ENCODE peak calls at places on chromosomes 11 and 22, in nine cellular contexts. M, N, Y, V, J, F, W, X and R are unnamed samples.
A peak's percentile ranks its signal among the peaks of the same experiment; 100 is the strongest.

GRCh38 chr11:12906501-12906900 is 102.6 kb upstream of the RASSF10 start:
- DNase-seq in W (no peak), F (no peak), N (no peak), V (no peak), Y (no peak), X (no peak), M (no peak), J (no peak), R (no peak)

GRCh38 chr22:44628273-44628672 is 73.7 kb upstream of the PRR5 start:
- DNase-seq in J (no peak), V (no peak), W (no peak), N (no peak), X (no peak), F (no peak), M (no peak), Y (no peak), R (no peak)

GRCh38 chr11:121961228-121961860 is 154.7 kb downstream of the BLID start:
- DNase-seq in Y (no peak), V (no peak), F (no peak), M (no peak), X (no peak), N (no peak), J (peak; percentile 53), W (no peak), R (no peak)

GRCh38 chr11:134372536-134372935 is 39.5 kb downstream of the B3GAT1 start:
- DNase-seq in N (no peak), M (no peak), W (no peak), X (no peak), V (no peak), Y (no peak), J (no peak), F (no peak), R (no peak)

GRCh38 chr11:118152552-118153471 is at the start of gene SCN4B:
- DNase-seq in J (peak; percentile 71), X (peak; percentile 48), N (peak; percentile 62), Y (no peak), W (peak; percentile 30), V (peak; percentile 63), M (peak; percentile 76), F (peak; percentile 74), R (no peak)

GRCh38 chr11:127925430-127925829 is 661.9 kb downstream of the ETS1 start:
- DNase-seq in M (no peak), Y (no peak), N (no peak), W (no peak), J (peak; percentile 78), X (peak; percentile 10), V (no peak), F (no peak), R (no peak)

GRCh38 chr11:121596195-121597145 is 143.7 kb upstream of the SORL1-AS1 start:
- DNase-seq in V (no peak), N (no peak), W (no peak), M (no peak), Y (no peak), X (no peak), J (peak; percentile 71), F (no peak), R (peak; percentile 65)

GRCh38 chr22:50516068-50516467 is 8.0 kb downstream of the NCAPH2 start:
- DNase-seq in Y (no peak), M (no peak), F (no peak), W (no peak), J (no peak), N (no peak), V (no peak), X (no peak), R (no peak)

GRCh38 chr22:40040927-40041326 is 46.2 kb downstream of the FAM83F start:
- DNase-seq in Y (no peak), M (peak; percentile 33), F (peak; percentile 45), N (no peak), W (peak; percentile 71), V (peak; percentile 33), J (peak; percentile 35), X (peak; percentile 80), R (no peak)

GRCh38 chr11:69818243-69819108 is 740 bp downstream of the FGF3 start:
- DNase-seq in Y (no peak), X (no peak), F (no peak), J (no peak), M (no peak), N (no peak), V (no peak), W (no peak), R (no peak)

GRCh38 chr11:67032830-67033555 is 10.1 kb downstream of the SYT12 start:
- DNase-seq in W (no peak), J (peak; percentile 92), M (no peak), X (peak; percentile 89), V (peak; percentile 57), N (no peak), Y (no peak), F (no peak), R (no peak)

GRCh38 chr11:17846852-17847453 is 112.4 kb downstream of the KCNC1 start:
- DNase-seq in V (peak; percentile 29), F (peak; percentile 10), W (no peak), M (no peak), X (peak; percentile 26), J (peak; percentile 56), N (peak; percentile 5), Y (no peak), R (no peak)

GRCh38 chr22:40203568-40203967 is 25.8 kb downstream of the TNRC6B start:
- DNase-seq in Y (no peak), M (no peak), V (no peak), F (no peak), W (no peak), J (no peak), X (no peak), N (no peak), R (no peak)

GRCh38 chr11:76629853-76630599 is 40.5 kb downstream of the LRRC32 start:
- DNase-seq in M (peak; percentile 74), J (peak; percentile 62), V (peak; percentile 63), N (no peak), W (peak; percentile 76), Y (no peak), F (peak; percentile 83), X (peak; percentile 74), R (peak; percentile 31)

GRCh38 chr11:75264356-75264755 is 23.8 kb downstream of the TPBGL start:
- DNase-seq in M (no peak), W (no peak), J (no peak), N (no peak), X (no peak), Y (no peak), V (no peak), F (no peak), R (no peak)

GRCh38 chr11:78946945-78947914 is 372.6 kb upstream of the NARS2 start:
- DNase-seq in M (no peak), J (peak; percentile 93), W (no peak), Y (no peak), X (no peak), N (no peak), F (no peak), V (no peak), R (peak; percentile 92)

GRCh38 chr11:90468923-90469322 is 246.1 kb upstream of the CHORDC1 start:
- DNase-seq in V (no peak), N (no peak), Y (no peak), X (peak; percentile 1), J (no peak), W (no peak), F (no peak), M (no peak), R (no peak)

GRCh38 chr22:31489632-31490495 is at the start of gene EIF4ENIF1:
- DNase-seq in M (peak; percentile 90), J (peak; percentile 94), W (peak; percentile 77), F (peak; percentile 91), X (peak; percentile 85), N (peak; percentile 82), V (peak; percentile 91), Y (peak; percentile 46), R (peak; percentile 11)

GRCh38 chr22:31491218-31491962 is 1.7 kb upstream of the EIF4ENIF1 start:
- DNase-seq in Y (no peak), M (no peak), J (no peak), F (no peak), V (no peak), W (no peak), X (no peak), N (no peak), R (no peak)

GRCh38 chr22:31492151-31492550 is 2.5 kb upstream of the EIF4ENIF1 start:
- DNase-seq in W (no peak), V (no peak), F (no peak), X (no peak), N (no peak), Y (no peak), M (no peak), J (no peak), R (no peak)

GRCh38 chr22:31488988-31489617 is 539 bp downstream of the EIF4ENIF1 start:
- DNase-seq in N (peak; percentile 65), Y (no peak), M (peak; percentile 47), W (no peak), J (peak; percentile 56), V (peak; percentile 39), X (peak; percentile 27), F (peak; percentile 32), R (no peak)

GRCh38 chr22:31490496-31490925 is 869 bp upstream of the EIF4ENIF1 start:
- DNase-seq in W (peak; percentile 52), J (peak; percentile 80), V (peak; percentile 38), M (peak; percentile 20), X (peak; percentile 71), N (peak; percentile 49), F (peak; percentile 58), Y (peak; percentile 22), R (peak; percentile 30)
- TF ChIP-seq CTCF in W (no peak), J (no peak), V (no peak), M (no peak), X (no peak), N (no peak), F (no peak), Y (no peak), R (no peak)

GRCh38 chr11:10401275-10401674 is 53.8 kb upstream of the AMPD3 start:
- DNase-seq in X (no peak), J (no peak), Y (no peak), F (no peak), N (no peak), W (no peak), V (no peak), M (no peak), R (no peak)
- TF ChIP-seq CTCF in X (no peak), J (no peak), Y (no peak), F (no peak), N (no peak), W (no peak), V (no peak), M (no peak), R (no peak)

DNA sequence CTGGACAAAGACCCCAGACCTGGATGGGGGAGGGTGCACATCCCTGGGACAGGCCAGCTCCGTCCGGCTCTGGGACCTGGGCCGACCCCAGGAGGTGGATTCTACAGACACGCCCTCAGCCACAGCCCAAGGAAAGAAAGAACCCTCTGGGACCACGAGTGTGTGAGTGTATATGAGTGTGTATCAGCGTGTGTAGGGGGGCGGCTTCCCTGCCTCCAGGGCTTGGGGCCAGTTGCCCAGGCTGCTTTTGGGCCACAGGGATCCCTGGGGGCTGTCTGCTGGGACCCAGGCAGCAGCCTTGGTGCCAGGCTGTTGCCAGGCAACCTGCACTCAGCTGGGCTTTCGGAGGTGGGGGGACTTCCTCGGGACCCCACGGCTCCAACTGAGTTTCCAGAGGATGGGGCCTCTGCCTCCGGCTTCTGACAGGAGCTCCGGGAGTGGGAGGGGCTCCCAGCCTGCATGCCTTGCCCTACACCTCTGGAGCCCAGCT is 8.9 kb downstream of the DUSP8 start:
- DNase-seq in V (no peak), W (no peak), M (no peak), J (no peak), X (no peak), N (no peak), F (peak; percentile 9), Y (no peak), R (no peak)
- TF ChIP-seq CTCF in V (no peak), W (no peak), M (no peak), J (no peak), X (no peak), N (no peak), F (no peak), Y (no peak), R (no peak)

GRCh38 chr11:2928605-2929510 is at the start of gene PHLDA2:
- DNase-seq in M (peak; percentile 60), N (peak; percentile 46), V (peak; percentile 61), Y (peak; percentile 41), J (peak; percentile 89), F (no peak), W (no peak), X (peak; percentile 71), R (no peak)
- TF ChIP-seq CTCF in M (no peak), N (no peak), V (no peak), Y (no peak), J (no peak), F (no peak), W (no peak), X (no peak), R (no peak)